ENCODE peak calls at places on chromosomes 3 and 15, in five cellular contexts. M, P, B, R and F are unnamed samples.
A peak's percentile ranks its signal among the peaks of the same experiment; 100 is the strongest.

GRCh38 chr3:152211655-152212054 is 57.1 kb upstream of the MBNL1 start:
- DNase-seq in M (no peak), P (no peak), B (no peak), R (no peak), F (no peak)

GRCh38 chr15:78928616-78929093 is 16.2 kb downstream of the CTSH start:
- DNase-seq in M (no peak), P (no peak), B (no peak), R (no peak), F (no peak)

GRCh38 chr3:182385356-182385755 is 407.9 kb upstream of the ATP11B start:
- DNase-seq in M (no peak), P (no peak), B (no peak), R (no peak), F (no peak)

GRCh38 chr15:90097475-90097874 is 4.8 kb downstream of the IDH2 start:
- DNase-seq in M (no peak), P (no peak), B (peak; percentile 41), R (no peak), F (peak; percentile 48)

GRCh38 chr3:13713396-13713795 is 164.5 kb downstream of the FBLN2 start:
- DNase-seq in M (no peak), P (no peak), B (no peak), R (no peak), F (no peak)

GRCh38 chr3:186496016-186496415 is 48.2 kb downstream of the CRYGS start:
- DNase-seq in M (no peak), P (no peak), B (no peak), R (no peak), F (no peak)

GRCh38 chr3:11230125-11230524 is 42.1 kb upstream of the ATG7 start:
- DNase-seq in M (no peak), P (no peak), B (no peak), R (no peak), F (no peak)

GRCh38 chr3:50226888-50227389 is 9.1 kb upstream of the GNAI2 start:
- DNase-seq in M (no peak), P (peak; percentile 76), B (no peak), R (no peak), F (peak; percentile 44)

GRCh38 chr3:77686560-77686959 is 646.7 kb downstream of the ROBO2 start:
- DNase-seq in M (no peak), P (no peak), B (no peak), R (no peak), F (no peak)

GRCh38 chr3:134092231-134092701 is 62.5 kb upstream of the SLCO2A1 start:
- DNase-seq in M (no peak), P (no peak), B (no peak), R (no peak), F (no peak)

GRCh38 chr3:1228289-1228688 is 135.5 kb downstream of the CNTN6 start:
- DNase-seq in M (no peak), P (no peak), B (no peak), R (no peak), F (no peak)

GRCh38 chr15:85854345-85855097 is 59.8 kb upstream of the KLHL25 start:
- DNase-seq in M (peak; percentile 33), P (no peak), B (peak; percentile 30), R (no peak), F (peak; percentile 43)

GRCh38 chr15:28058082-28058481 is 41.0 kb downstream of the OCA2 start:
- DNase-seq in M (no peak), P (no peak), B (no peak), R (no peak), F (no peak)

GRCh38 chr3:17551333-17551732 is 191.1 kb downstream of the TBC1D5 start:
- DNase-seq in M (no peak), P (no peak), B (no peak), R (no peak), F (no peak)

GRCh38 chr3:85074003-85074402 is 115.2 kb downstream of the CADM2 start:
- DNase-seq in M (no peak), P (no peak), B (no peak), R (no peak), F (no peak)

GRCh38 chr3:190644035-190644434 is 130.2 kb downstream of the IL1RAP start:
- DNase-seq in M (no peak), P (no peak), B (no peak), R (no peak), F (no peak)

GRCh38 chr3:156553705-156554356 is 1.1 kb downstream of the SSR3 start:
- DNase-seq in M (no peak), P (no peak), B (no peak), R (no peak), F (no peak)

GRCh38 chr3:50450135-50450911 is 53.1 kb downstream of the CACNA2D2 start:
- DNase-seq in M (peak; percentile 48), P (peak; percentile 83), B (peak; percentile 39), R (peak; percentile 15), F (peak; percentile 73)

GRCh38 chr3:56899078-56899477 is 97.3 kb upstream of the ARHGEF3 start:
- DNase-seq in M (no peak), P (no peak), B (no peak), R (no peak), F (no peak)

GRCh38 chr3:124895756-124896155 is 8.6 kb upstream of the ITGB5 start:
- DNase-seq in M (no peak), P (no peak), B (no peak), R (no peak), F (no peak)

GRCh38 chr3:117477214-117477755 is 767.7 kb downstream of the TUSC7 start:
- DNase-seq in M (no peak), P (no peak), B (no peak), R (no peak), F (no peak)

GRCh38 chr3:72234394-72234793 is 449.4 kb upstream of the PROK2 start:
- DNase-seq in M (no peak), P (peak; percentile 80), B (no peak), R (no peak), F (no peak)

GRCh38 chr3:104461431-104461830 is 905.3 kb upstream of the ALCAM start:
- DNase-seq in M (no peak), P (no peak), B (no peak), R (no peak), F (no peak)

GRCh38 chr3:169781209-169781855 is 8.1 kb downstream of the MYNN start:
- DNase-seq in M (no peak), P (no peak), B (no peak), R (no peak), F (no peak)

GRCh38 chr3:32883817-32884216 is 66.0 kb downstream of the TRIM71 start:
- DNase-seq in M (no peak), P (no peak), B (no peak), R (no peak), F (no peak)

GRCh38 chr3:44414517-44415090 is 62.9 kb downstream of the ZNF445 start:
- DNase-seq in M (no peak), P (no peak), B (no peak), R (no peak), F (no peak)

GRCh38 chr3:129617381-129618185 is 11.1 kb upstream of the PLXND1 start:
- DNase-seq in M (no peak), P (peak; percentile 65), B (no peak), R (no peak), F (no peak)

GRCh38 chr3:129620828-129621605 is 14.5 kb upstream of the PLXND1 start:
- DNase-seq in M (no peak), P (no peak), B (no peak), R (no peak), F (no peak)

GRCh38 chr3:129618186-129618820 is 11.8 kb upstream of the PLXND1 start:
- DNase-seq in M (peak; percentile 15), P (peak; percentile 65), B (no peak), R (no peak), F (no peak)

GRCh38 chr3:129619726-129620162 is 13.3 kb upstream of the PLXND1 start:
- DNase-seq in M (peak; percentile 20), P (peak; percentile 66), B (no peak), R (no peak), F (peak; percentile 28)

GRCh38 chr3:129618901-129619671 is 12.6 kb upstream of the PLXND1 start:
- DNase-seq in M (no peak), P (peak; percentile 64), B (no peak), R (no peak), F (no peak)
- H3K4me1 ChIP-seq in M (no peaks in the 10 kb centered on the region), P (peaks cover 65% of the 10 kb centered on the region), B (no peaks in the 10 kb centered on the region), R (peaks cover 96% of the 10 kb centered on the region), F (peaks cover 5% of the 10 kb centered on the region)

GRCh38 chr15:51494411-51495314 is 127.9 kb downstream of the DMXL2 start:
- DNase-seq in M (no peak), P (no peak), B (no peak), R (no peak), F (no peak)
- H3K27ac ChIP-seq in M (no peak overlapping the region), P (no peak overlapping the region), B (no peak overlapping the region), R (no peak overlapping the region), F (no peak overlapping the region)

DNA sequence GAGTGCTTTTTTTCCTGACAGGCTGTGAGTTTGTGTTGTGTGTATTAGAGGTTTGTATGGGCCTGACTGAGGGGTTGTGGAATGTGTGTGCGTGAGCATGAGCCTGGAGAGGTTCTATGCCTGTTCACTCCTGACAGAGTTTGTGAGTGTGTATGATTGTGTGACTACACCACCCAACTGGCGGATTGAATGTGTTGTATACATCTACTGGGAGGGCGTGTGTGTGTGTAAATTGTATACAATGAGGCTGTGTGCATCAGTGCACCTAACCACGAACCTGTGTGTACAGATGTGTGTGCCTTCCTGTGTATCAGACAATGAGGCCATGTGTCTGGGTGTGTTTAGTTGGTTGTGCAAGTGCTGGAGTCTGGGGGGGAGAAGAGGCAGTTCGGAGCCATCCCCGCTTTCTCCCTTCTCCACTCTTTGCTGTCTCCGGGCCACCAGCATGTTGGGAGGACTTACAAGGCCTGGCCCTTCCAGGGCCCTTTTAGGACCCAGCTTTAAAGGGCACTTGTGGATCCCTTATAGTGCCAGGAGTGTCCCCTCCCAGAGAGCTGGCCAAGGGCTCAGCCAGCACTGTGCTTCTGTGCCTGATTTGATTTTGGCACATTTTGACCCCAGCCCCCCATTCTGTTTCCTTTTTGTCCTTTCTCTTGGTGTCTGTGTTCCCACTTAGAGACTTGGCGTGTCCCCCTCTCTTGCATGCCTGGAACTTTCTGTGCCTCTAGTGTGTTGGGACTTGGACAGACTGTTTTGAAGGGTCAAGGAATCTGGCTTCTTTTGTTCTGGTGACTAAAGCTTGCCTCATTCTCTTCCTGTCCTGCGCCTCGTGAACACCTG is 1.3 kb downstream of the CTDSPL start:
- DNase-seq in M (no peak), P (no peak), B (no peak), R (no peak), F (no peak)
- H3K4me3 ChIP-seq in M (peak overlapping the region; percentile 34), P (peak overlapping the region; percentile 89), B (no peak overlapping the region), R (peak overlapping the region; percentile 76), F (peak overlapping the region; percentile 41)

GRCh38 chr3:128504957-128505730 is 12.1 kb upstream of the GATA2 start:
- DNase-seq in M (no peak), P (no peak), B (no peak), R (no peak), F (no peak)

GRCh38 chr3:128505771-128506170 is 12.8 kb upstream of the GATA2 start:
- DNase-seq in M (no peak), P (no peak), B (no peak), R (no peak), F (no peak)

GRCh38 chr3:128503751-128504532 is 10.9 kb upstream of the GATA2 start:
- DNase-seq in M (no peak), P (no peak), B (no peak), R (no peak), F (no peak)

GRCh38 chr3:128503164-128503651 is 10.2 kb upstream of the GATA2 start:
- DNase-seq in M (no peak), P (no peak), B (no peak), R (no peak), F (no peak)

DNA sequence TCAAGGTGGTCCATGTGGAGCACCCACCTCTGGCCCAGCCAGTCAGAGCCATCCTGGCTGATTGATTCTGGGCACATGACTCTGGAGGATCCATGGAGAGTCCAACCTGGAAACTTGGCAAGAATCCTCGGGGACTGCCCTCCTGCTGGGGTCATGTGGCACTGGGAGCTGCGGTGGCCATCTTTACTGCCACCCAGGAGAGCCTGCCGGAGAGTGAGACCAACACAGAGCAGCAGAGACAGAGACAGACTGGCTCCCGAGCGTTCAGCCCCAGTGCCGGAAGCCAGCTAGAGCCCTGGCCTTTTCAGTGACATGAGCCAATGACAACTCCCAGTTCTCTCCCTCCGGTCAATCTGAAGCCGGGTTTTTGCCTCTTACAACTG is 11.5 kb upstream of the GATA2 start:
- DNase-seq in M (no peak), P (no peak), B (no peak), R (no peak), F (no peak)
- H3K4me1 ChIP-seq in M (no peaks in the 10 kb centered on the region), P (no peaks in the 10 kb centered on the region), B (no peaks in the 10 kb centered on the region), R (no peaks in the 10 kb centered on the region), F (no peaks in the 10 kb centered on the region)